ENCODE peak calls at places on chromosome 5, in eight cellular contexts. One of them, this sample, is unnamed.

GRCh38 chr5:167644619-167645018 is 646.8 kb upstream of the WWC1 start:
- DNase-seq in breast epithelium: no peak
- DNase-seq in lower leg skin: no peak
- DNase-seq in HepG2: no peak
- DNase-seq in heart left ventricle: no peak
- DNase-seq in A549: no peak
- DNase-seq in uterus: no peak
- DNase-seq in suprapubic skin: no peak
- DNase-seq in this sample: no peak

GRCh38 chr5:51385214-51385613 is 2.0 kb downstream of the ISL1 start:
- DNase-seq in breast epithelium: no peak
- DNase-seq in lower leg skin: no peak
- DNase-seq in HepG2: no peak
- DNase-seq in heart left ventricle: no peak
- DNase-seq in A549: no peak
- DNase-seq in uterus: no peak
- DNase-seq in suprapubic skin: no peak
- DNase-seq in this sample: no peak

GRCh38 chr5:94562327-94562971 is 56.0 kb downstream of the KIAA0825 start:
- DNase-seq in breast epithelium: no peak
- DNase-seq in lower leg skin: no peak
- DNase-seq in HepG2: no peak
- DNase-seq in heart left ventricle: no peak
- DNase-seq in A549: no peak
- DNase-seq in uterus: no peak
- DNase-seq in suprapubic skin: no peak
- DNase-seq in this sample: no peak

GRCh38 chr5:88659529-88660325 is 223.3 kb downstream of the MEF2C start:
- DNase-seq in breast epithelium: no peak
- DNase-seq in lower leg skin: no peak
- DNase-seq in HepG2: no peak
- DNase-seq in heart left ventricle: no peak
- DNase-seq in A549: no peak
- DNase-seq in uterus: no peak
- DNase-seq in suprapubic skin: no peak
- DNase-seq in this sample: no peak

GRCh38 chr5:178327931-178328711 is 95.5 kb upstream of the PHYKPL start:
- DNase-seq in breast epithelium: no peak
- DNase-seq in lower leg skin: no peak
- DNase-seq in HepG2: no peak
- DNase-seq in heart left ventricle: no peak
- DNase-seq in A549: no peak
- DNase-seq in uterus: no peak
- DNase-seq in suprapubic skin: no peak
- DNase-seq in this sample: no peak

GRCh38 chr5:116572375-116573278 is 2.0 kb downstream of the SEMA6A start:
- DNase-seq in breast epithelium: peak; percentile 57
- DNase-seq in lower leg skin: no peak
- DNase-seq in HepG2: no peak
- DNase-seq in heart left ventricle: peak; percentile 59
- DNase-seq in A549: peak; percentile 8
- DNase-seq in uterus: peak; percentile 26
- DNase-seq in suprapubic skin: peak; percentile 84
- DNase-seq in this sample: peak; percentile 76

GRCh38 chr5:107805166-107805565 is 134.4 kb upstream of the EFNA5 start:
- DNase-seq in breast epithelium: no peak
- DNase-seq in lower leg skin: no peak
- DNase-seq in HepG2: no peak
- DNase-seq in heart left ventricle: no peak
- DNase-seq in A549: no peak
- DNase-seq in uterus: no peak
- DNase-seq in suprapubic skin: no peak
- DNase-seq in this sample: no peak

GRCh38 chr5:123681061-123681460 is 169.1 kb downstream of the CSNK1G3 start:
- DNase-seq in breast epithelium: no peak
- DNase-seq in lower leg skin: no peak
- DNase-seq in HepG2: no peak
- DNase-seq in heart left ventricle: no peak
- DNase-seq in A549: no peak
- DNase-seq in uterus: no peak
- DNase-seq in suprapubic skin: no peak
- DNase-seq in this sample: no peak

GRCh38 chr5:108642170-108642906 is 105.4 kb upstream of the FER start:
- DNase-seq in breast epithelium: no peak
- DNase-seq in lower leg skin: peak; percentile 39
- DNase-seq in HepG2: peak; percentile 53
- DNase-seq in heart left ventricle: peak; percentile 58
- DNase-seq in A549: peak; percentile 76
- DNase-seq in uterus: peak; percentile 22
- DNase-seq in suprapubic skin: no peak
- DNase-seq in this sample: no peak

GRCh38 chr5:61746836-61747575 is 414.9 kb downstream of the ZSWIM6 start:
- DNase-seq in breast epithelium: no peak
- DNase-seq in lower leg skin: no peak
- DNase-seq in HepG2: no peak
- DNase-seq in heart left ventricle: no peak
- DNase-seq in A549: no peak
- DNase-seq in uterus: no peak
- DNase-seq in suprapubic skin: no peak
- DNase-seq in this sample: no peak

GRCh38 chr5:132510076-132510475 is 19.5 kb upstream of the IRF1 start:
- DNase-seq in breast epithelium: no peak
- DNase-seq in lower leg skin: no peak
- DNase-seq in HepG2: no peak
- DNase-seq in heart left ventricle: no peak
- DNase-seq in A549: no peak
- DNase-seq in uterus: no peak
- DNase-seq in suprapubic skin: no peak
- DNase-seq in this sample: no peak
- TF ChIP-seq POLR2A in breast epithelium: no peak
- TF ChIP-seq POLR2A in lower leg skin: no peak
- TF ChIP-seq POLR2A in HepG2: no peak
- TF ChIP-seq POLR2A in heart left ventricle: no peak
- TF ChIP-seq POLR2A in A549: no peak
- TF ChIP-seq POLR2A in uterus: no peak
- TF ChIP-seq POLR2A in suprapubic skin: no peak
- TF ChIP-seq POLR2A in this sample: no peak

GRCh38 chr5:159257629-159258283 is 5.3 kb upstream of the UBLCP1 start:
- DNase-seq in breast epithelium: no peak
- DNase-seq in lower leg skin: no peak
- DNase-seq in HepG2: peak; percentile 73
- DNase-seq in heart left ventricle: no peak
- DNase-seq in A549: no peak
- DNase-seq in uterus: no peak
- DNase-seq in suprapubic skin: no peak
- DNase-seq in this sample: no peak

GRCh38 chr5:159262859-159263568 is at the start of gene UBLCP1:
- DNase-seq in breast epithelium: peak; percentile 68
- DNase-seq in lower leg skin: peak; percentile 69
- DNase-seq in HepG2: peak; percentile 76
- DNase-seq in heart left ventricle: peak; percentile 83
- DNase-seq in A549: peak; percentile 84
- DNase-seq in uterus: peak; percentile 78
- DNase-seq in suprapubic skin: peak; percentile 90
- DNase-seq in this sample: peak; percentile 89

GRCh38 chr5:159262472-159262858 is 625 bp upstream of the UBLCP1 start:
- DNase-seq in breast epithelium: no peak
- DNase-seq in lower leg skin: no peak
- DNase-seq in HepG2: no peak
- DNase-seq in heart left ventricle: no peak
- DNase-seq in A549: peak; percentile 18
- DNase-seq in uterus: no peak
- DNase-seq in suprapubic skin: no peak
- DNase-seq in this sample: no peak

GRCh38 chr5:159257007-159257406 is 6.1 kb upstream of the UBLCP1 start:
- DNase-seq in breast epithelium: no peak
- DNase-seq in lower leg skin: no peak
- DNase-seq in HepG2: no peak
- DNase-seq in heart left ventricle: no peak
- DNase-seq in A549: no peak
- DNase-seq in uterus: no peak
- DNase-seq in suprapubic skin: no peak
- DNase-seq in this sample: no peak

GRCh38 chr5:159258361-159258760 is 4.7 kb upstream of the UBLCP1 start:
- DNase-seq in breast epithelium: no peak
- DNase-seq in lower leg skin: no peak
- DNase-seq in HepG2: no peak
- DNase-seq in heart left ventricle: no peak
- DNase-seq in A549: no peak
- DNase-seq in uterus: no peak
- DNase-seq in suprapubic skin: no peak
- DNase-seq in this sample: no peak
- TF ChIP-seq CTCF in breast epithelium: no peak
- TF ChIP-seq CTCF in lower leg skin: no peak
- TF ChIP-seq CTCF in HepG2: no peak
- TF ChIP-seq CTCF in heart left ventricle: no peak
- TF ChIP-seq CTCF in A549: no peak
- TF ChIP-seq CTCF in uterus: no peak
- TF ChIP-seq CTCF in suprapubic skin: no peak
- TF ChIP-seq CTCF in this sample: no peak

GRCh38 chr5:177304392-177305119 is 957 bp downstream of the PRELID1 start:
- DNase-seq in breast epithelium: no peak
- DNase-seq in lower leg skin: no peak
- DNase-seq in HepG2: peak; percentile 55
- DNase-seq in heart left ventricle: no peak
- DNase-seq in A549: no peak
- DNase-seq in uterus: no peak
- DNase-seq in suprapubic skin: peak; percentile 73
- DNase-seq in this sample: peak; percentile 63

GRCh38 chr5:177301503-177302165 is 1.9 kb downstream of the RAB24 start:
- DNase-seq in breast epithelium: peak; percentile 90
- DNase-seq in lower leg skin: peak; percentile 82
- DNase-seq in HepG2: no peak
- DNase-seq in heart left ventricle: no peak
- DNase-seq in A549: no peak
- DNase-seq in uterus: no peak
- DNase-seq in suprapubic skin: no peak
- DNase-seq in this sample: peak; percentile 65

GRCh38 chr5:177303925-177304391 is 359 bp downstream of the PRELID1 start:
- DNase-seq in breast epithelium: no peak
- DNase-seq in lower leg skin: no peak
- DNase-seq in HepG2: no peak
- DNase-seq in heart left ventricle: no peak
- DNase-seq in A549: no peak
- DNase-seq in uterus: no peak
- DNase-seq in suprapubic skin: no peak
- DNase-seq in this sample: peak; percentile 68

GRCh38 chr5:177302354-177303110 is 987 bp downstream of the RAB24 start:
- DNase-seq in breast epithelium: no peak
- DNase-seq in lower leg skin: no peak
- DNase-seq in HepG2: no peak
- DNase-seq in heart left ventricle: no peak
- DNase-seq in A549: no peak
- DNase-seq in uterus: no peak
- DNase-seq in suprapubic skin: no peak
- DNase-seq in this sample: peak; percentile 64

DNA sequence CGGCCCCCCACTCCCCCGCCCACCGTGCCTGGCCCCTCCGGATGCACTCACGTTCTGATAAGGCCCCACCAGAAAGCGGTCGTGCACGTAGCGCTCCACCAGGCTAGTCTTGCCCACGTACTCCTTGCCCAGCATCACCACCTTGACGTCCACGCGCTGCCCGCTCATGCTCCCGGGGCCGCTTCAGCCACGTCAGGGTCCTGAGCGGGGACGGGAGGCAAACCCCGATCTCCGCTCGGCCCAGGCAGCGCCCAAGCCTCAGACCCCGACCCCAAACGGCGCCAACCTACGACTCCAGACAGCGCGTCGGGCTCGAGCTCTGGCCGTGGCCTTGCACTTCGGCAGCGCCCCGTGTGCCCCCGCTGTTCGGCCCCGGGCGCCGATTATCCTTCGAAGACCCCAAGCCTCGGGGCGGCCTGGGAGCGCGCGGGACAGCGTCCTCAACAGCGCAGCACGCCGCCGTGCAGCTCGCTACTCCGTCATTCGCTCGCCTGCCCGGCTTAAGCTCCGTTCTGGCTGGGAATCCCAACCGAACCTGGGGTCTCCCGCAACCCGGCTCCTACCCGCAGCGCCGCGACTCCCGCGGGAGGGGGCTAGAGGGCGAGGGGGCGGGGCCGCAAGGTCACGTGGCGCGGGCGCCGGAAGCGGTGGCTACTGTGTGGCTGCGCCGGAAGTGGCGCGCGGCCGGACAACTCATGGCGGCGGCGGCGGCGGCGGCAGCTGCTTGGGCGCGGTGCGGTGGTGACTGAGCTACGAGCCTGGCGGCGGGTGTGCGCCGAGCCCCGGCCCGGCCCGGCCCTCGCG is at the start of the genes PRELID1 and RAB24:
- DNase-seq in breast epithelium: peak; percentile 91
- DNase-seq in lower leg skin: peak; percentile 86
- DNase-seq in HepG2: peak; percentile 67
- DNase-seq in heart left ventricle: peak; percentile 91
- DNase-seq in A549: peak; percentile 77
- DNase-seq in uterus: peak; percentile 87
- DNase-seq in suprapubic skin: peak; percentile 96
- DNase-seq in this sample: peak; percentile 94
- TF ChIP-seq POLR2A in breast epithelium: peak; percentile 62
- TF ChIP-seq POLR2A in lower leg skin: no peak
- TF ChIP-seq POLR2A in HepG2: no peak
- TF ChIP-seq POLR2A in heart left ventricle: no peak
- TF ChIP-seq POLR2A in A549: peak; percentile 60
- TF ChIP-seq POLR2A in uterus: peak; percentile 69
- TF ChIP-seq POLR2A in suprapubic skin: peak; percentile 30
- TF ChIP-seq POLR2A in this sample: peak; percentile 11

GRCh38 chr5:101393795-101394450 is 490.8 kb upstream of the ST8SIA4 start:
- DNase-seq in breast epithelium: no peak
- DNase-seq in lower leg skin: no peak
- DNase-seq in HepG2: no peak
- DNase-seq in heart left ventricle: no peak
- DNase-seq in A549: no peak
- DNase-seq in uterus: no peak
- DNase-seq in suprapubic skin: no peak
- DNase-seq in this sample: no peak
- TF ChIP-seq CTCF in breast epithelium: no peak
- TF ChIP-seq CTCF in lower leg skin: no peak
- TF ChIP-seq CTCF in HepG2: no peak
- TF ChIP-seq CTCF in heart left ventricle: no peak
- TF ChIP-seq CTCF in A549: no peak
- TF ChIP-seq CTCF in uterus: no peak
- TF ChIP-seq CTCF in suprapubic skin: no peak
- TF ChIP-seq CTCF in this sample: no peak

GRCh38 chr5:151157426-151158286 is at the start of gene ANXA6:
- DNase-seq in breast epithelium: peak; percentile 86
- DNase-seq in lower leg skin: peak; percentile 80
- DNase-seq in HepG2: peak; percentile 22
- DNase-seq in heart left ventricle: peak; percentile 95
- DNase-seq in A549: peak; percentile 94
- DNase-seq in uterus: peak; percentile 85
- DNase-seq in suprapubic skin: peak; percentile 94
- DNase-seq in this sample: peak; percentile 95
- TF ChIP-seq POLR2A in breast epithelium: peak; percentile 34
- TF ChIP-seq POLR2A in lower leg skin: no peak
- TF ChIP-seq POLR2A in HepG2: peak; percentile 80
- TF ChIP-seq POLR2A in heart left ventricle: no peak
- TF ChIP-seq POLR2A in A549: peak; percentile 67
- TF ChIP-seq POLR2A in uterus: peak; percentile 67
- TF ChIP-seq POLR2A in suprapubic skin: no peak
- TF ChIP-seq POLR2A in this sample: peak; percentile 60

DNA sequence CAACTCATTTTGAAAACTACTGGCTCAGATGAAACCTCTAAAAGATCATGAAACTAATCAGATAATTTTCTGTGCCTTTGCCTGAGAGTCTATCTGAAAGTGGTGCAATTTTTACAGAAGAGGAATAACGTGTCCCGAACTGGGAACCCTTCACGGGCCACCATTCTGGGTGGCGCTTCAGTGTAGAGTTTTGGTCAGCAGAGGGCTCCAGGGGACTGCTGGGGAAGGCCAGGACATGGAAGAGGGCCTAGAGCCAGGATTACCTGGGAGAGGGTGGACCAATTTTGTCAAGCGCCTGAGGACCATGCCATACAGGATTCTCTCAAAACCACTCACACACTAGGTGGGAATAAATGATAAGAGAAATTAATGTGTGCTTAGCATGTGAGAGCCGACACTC is 49.7 kb upstream of the PLEKHG4B start:
- DNase-seq in breast epithelium: no peak
- DNase-seq in lower leg skin: no peak
- DNase-seq in HepG2: no peak
- DNase-seq in heart left ventricle: no peak
- DNase-seq in A549: no peak
- DNase-seq in uterus: no peak
- DNase-seq in suprapubic skin: no peak
- DNase-seq in this sample: no peak
- TF ChIP-seq CTCF in breast epithelium: peak; percentile 22
- TF ChIP-seq CTCF in lower leg skin: no peak
- TF ChIP-seq CTCF in HepG2: peak; percentile 62
- TF ChIP-seq CTCF in heart left ventricle: peak; percentile 27
- TF ChIP-seq CTCF in A549: peak; percentile 46
- TF ChIP-seq CTCF in uterus: no peak
- TF ChIP-seq CTCF in suprapubic skin: peak; percentile 11
- TF ChIP-seq CTCF in this sample: no peak